ENCODE peak calls at places on chromosomes 12 and 14, in four cellular contexts. Z, B, A and J are unnamed samples.

GRCh38 chr12:108129017-108129812 is at the start of gene WSCD2:
- DNase-seq in A (peak), B (no peak), Z (no peak), J (peak)

GRCh38 chr12:99232324-99232723 is 415.2 kb upstream of the GARIN6 start:
- DNase-seq in B (no peak), A (no peak), Z (no peak), J (no peak)

GRCh38 chr12:124430491-124430890 is 135.6 kb downstream of the RFLNA start:
- DNase-seq in Z (no peak), A (no peak), B (no peak), J (no peak)

GRCh38 chr14:92717571-92718042 is 30.8 kb downstream of the LGMN start:
- DNase-seq in Z (no peak), A (no peak), B (no peak), J (no peak)

GRCh38 chr14:71414631-71415403 is 507.6 kb downstream of the PCNX1 start:
- DNase-seq in A (no peak), B (no peak), Z (no peak), J (peak)

GRCh38 chr12:29153231-29153630 is 4.2 kb downstream of the FAR2 start:
- DNase-seq in B (no peak), A (no peak), Z (no peak), J (no peak)

GRCh38 chr12:75917704-75918103 is 113.9 kb downstream of the PHLDA1 start:
- DNase-seq in A (no peak), Z (no peak), B (no peak), J (no peak)

GRCh38 chr12:26226629-26227375 is 31.4 kb downstream of the SSPN start:
- DNase-seq in B (no peak), Z (no peak), A (no peak), J (peak)

GRCh38 chr12:96136129-96136528 is 58.0 kb upstream of the ELK3 start:
- DNase-seq in B (no peak), A (no peak), Z (peak), J (no peak)

GRCh38 chr14:100574642-100575031 is 12.6 kb downstream of the BEGAIN start:
- DNase-seq in A (no peak), B (no peak), Z (no peak), J (no peak)

GRCh38 chr12:67068773-67069450 is 200.2 kb upstream of the CAND1 start:
- DNase-seq in Z (no peak), B (no peak), A (peak), J (peak)

GRCh38 chr12:122067966-122068365 is 10.6 kb upstream of the MLXIP start:
- DNase-seq in B (no peak), A (no peak), Z (no peak), J (no peak)

GRCh38 chr14:61322799-61323290 is 1.5 kb downstream of the PRKCH start:
- DNase-seq in B (no peak), Z (no peak), A (peak), J (peak)

GRCh38 chr12:32120419-32120818 is 13.8 kb downstream of the BICD1 start:
- DNase-seq in B (no peak), Z (no peak), A (no peak), J (no peak)

GRCh38 chr14:59438148-59438766 is 26.9 kb downstream of the GPR135 start:
- DNase-seq in Z (peak), A (no peak), B (no peak), J (peak)

GRCh38 chr12:101594700-101595099 is at the start of gene MYBPC1:
- DNase-seq in B (no peak), A (no peak), Z (no peak), J (no peak)

GRCh38 chr14:69376439-69376838 is 21.7 kb downstream of the ERH start:
- DNase-seq in B (no peak), Z (no peak), A (no peak), J (peak)

GRCh38 chr14:101812071-101812470 is 50.6 kb downstream of the PPP2R5C start:
- DNase-seq in A (no peak), Z (no peak), B (no peak), J (no peak)

GRCh38 chr12:5230151-5230550 is 186.5 kb downstream of the KCNA5 start:
- DNase-seq in Z (peak), B (no peak), A (no peak), J (no peak)

GRCh38 chr12:57603758-57604453 is 718 bp upstream of the DTX3 start:
- DNase-seq in B (no peak), A (no peak), Z (no peak), J (peak)

GRCh38 chr14:65150891-65151290 is 48.6 kb upstream of the MAX start:
- DNase-seq in Z (no peak), B (no peak), A (no peak), J (no peak)

GRCh38 chr14:94058128-94058673 is 22.8 kb downstream of the DDX24 start:
- DNase-seq in Z (no peak), B (no peak), A (no peak), J (no peak)

GRCh38 chr12:25648460-25648859 is 95.4 kb upstream of the LMNTD1 start:
- DNase-seq in A (peak), B (no peak), Z (peak), J (peak)

GRCh38 chr12:49970030-49970429 is 2.7 kb upstream of the AQP6 start:
- DNase-seq in A (no peak), B (no peak), Z (no peak), J (no peak)

GRCh38 chr12:70609739-70610491 is 27.3 kb downstream of the PTPRB start:
- DNase-seq in Z (no peak), A (peak), B (no peak), J (peak)

GRCh38 chr12:115455268-115455681 is 771.3 kb upstream of the TBX3 start:
- DNase-seq in B (no peak), Z (no peak), A (no peak), J (no peak)

GRCh38 chr12:65941388-65941787 is 117.1 kb downstream of the HMGA2 start:
- DNase-seq in B (no peak), A (no peak), Z (peak), J (peak)

GRCh38 chr12:62915130-62915529 is 19.8 kb downstream of the PPM1H start:
- DNase-seq in B (no peak), A (no peak), Z (no peak), J (no peak)

GRCh38 chr14:69055125-69055524 is 76.0 kb upstream of the ACTN1 start:
- DNase-seq in A (no peak), Z (no peak), B (no peak), J (no peak)

GRCh38 chr12:121774968-121775474 is 18.5 kb downstream of the RHOF start:
- DNase-seq in B (no peak), A (peak), Z (no peak), J (no peak)

GRCh38 chr14:68824517-68825347 is 31.9 kb upstream of the ZFP36L1 start:
- DNase-seq in Z (no peak), A (peak), B (no peak), J (peak)

DNA sequence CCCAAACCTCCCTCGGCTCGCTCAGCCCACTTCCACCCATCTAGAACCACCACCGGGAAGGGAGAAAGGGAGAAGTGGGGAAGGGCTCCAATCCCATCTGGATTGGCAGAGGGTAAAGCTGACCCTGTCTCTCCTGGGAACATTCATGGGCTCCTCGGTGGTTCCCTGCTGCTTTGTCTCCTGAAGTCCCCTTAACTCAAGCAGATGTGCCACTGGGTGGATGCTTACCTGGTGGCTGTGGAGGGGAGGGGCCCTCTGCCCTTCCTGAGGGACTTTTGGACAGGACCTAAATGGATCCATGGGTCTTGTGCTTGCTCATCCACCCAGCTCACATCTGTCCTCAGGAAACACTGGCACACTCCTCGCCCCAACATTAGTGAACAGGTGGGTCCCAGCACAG is 2.2 kb upstream of the CDC42BPB start:
- DNase-seq in B (no peak), A (no peak), Z (no peak), J (no peak)
- H3K4me3 ChIP-seq in B (no peak), A (peak), Z (no peak), J (no peak)

GRCh38 chr12:28014196-28014595 is 41.7 kb upstream of the PTHLH start:
- DNase-seq in Z (no peak), B (no peak), A (no peak), J (no peak)

GRCh38 chr12:28012333-28012918 is 39.9 kb upstream of the PTHLH start:
- DNase-seq in Z (no peak), A (no peak), B (no peak), J (no peak)

GRCh38 chr12:28015165-28015564 is 42.6 kb upstream of the PTHLH start:
- DNase-seq in A (no peak), Z (no peak), B (no peak), J (no peak)

DNA sequence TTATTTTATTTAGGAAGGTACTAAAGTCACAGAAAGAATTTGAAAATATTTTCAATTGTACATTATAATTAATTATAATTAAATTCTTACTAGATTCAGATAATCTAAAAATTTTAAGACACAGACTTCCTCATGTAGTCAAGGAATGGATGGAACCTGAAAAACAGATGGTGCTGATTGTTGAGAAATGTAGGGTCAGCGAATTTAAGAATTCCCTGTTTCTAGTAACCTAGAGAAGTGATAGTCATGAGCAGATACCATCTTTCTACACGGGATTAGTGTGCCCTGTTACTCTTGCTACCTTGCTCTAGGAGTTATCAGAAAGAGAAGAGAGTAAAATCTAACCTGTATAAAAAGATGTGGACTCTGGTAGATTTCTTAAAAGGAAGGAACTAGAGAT is 37.5 kb upstream of the PTHLH start:
- DNase-seq in Z (no peak), B (no peak), A (no peak), J (no peak)
- TF ChIP-seq CTCF in Z (no peak), B (no peak), A (no peak), J (no peak)

DNA sequence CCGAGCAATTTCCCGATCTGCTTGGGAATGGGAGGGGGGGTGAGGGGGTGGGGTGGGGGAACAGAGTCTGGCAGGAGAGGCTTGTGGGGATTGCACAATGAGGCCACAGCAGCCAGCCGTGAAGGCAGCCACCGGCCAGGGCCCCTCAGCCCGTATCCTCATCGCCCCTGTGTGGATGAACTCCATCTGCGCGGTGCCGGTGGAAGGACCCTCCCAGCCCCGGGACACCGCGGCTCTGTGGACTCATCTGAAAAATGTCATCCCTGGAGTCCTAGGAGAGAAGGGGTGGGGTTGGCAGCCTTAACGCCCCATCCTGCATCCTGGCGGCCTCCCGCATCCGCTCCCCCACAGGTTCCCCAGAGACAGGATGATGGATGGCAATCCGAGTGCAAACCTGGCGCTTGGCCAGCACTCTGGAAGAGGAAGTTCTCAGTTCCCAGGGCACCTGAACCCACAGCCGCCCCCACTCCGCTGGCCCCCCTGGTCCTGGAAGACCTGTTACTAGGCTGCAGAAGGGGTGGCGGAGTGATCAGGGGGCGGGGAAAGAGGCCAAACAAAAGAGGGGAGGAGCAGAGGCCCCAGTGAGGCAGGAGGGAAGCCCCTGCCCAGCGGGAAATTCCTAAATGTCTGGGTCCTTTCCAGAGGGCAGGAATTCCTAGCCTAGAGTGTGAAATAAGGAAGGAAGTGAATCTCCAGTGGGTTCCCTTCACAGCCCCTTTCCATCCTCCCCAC is 1.2 kb upstream of the TNFAIP2 start:
- DNase-seq in Z (no peak), B (no peak), A (peak), J (no peak)
- H3K4me3 ChIP-seq in Z (no peak), B (peak), A (peak), J (no peak)

GRCh38 chr12:103455020-103455763 is 40.6 kb downstream of the C12orf42 start:
- DNase-seq in Z (no peak), B (no peak), A (no peak), J (no peak)
- TF ChIP-seq CTCF in Z (no peak), B (no peak), A (no peak), J (no peak)